ENCODE peak calls at places on chromosome 4, in eight cellular contexts. K is stimulated activated CD4-positive, alpha-beta T cell treated with anti-CD3 and anti-CD28 coated beads, Interleukin-15, amount 100 ng/mL, for 24 hours; I is CD8-positive, alpha-beta T cell; U is stromal cell of bone marrow; B is ELR; A is activated CD4-positive, alpha-beta T cell treated with anti-CD3 and anti-CD28 coated beads, Interleukin-2, amount 50 U/mL, for 1 hour; H is GM10248; S is WERI-Rb-1. M is an unnamed sample.
A peak's percentile ranks its signal among the peaks of the same experiment; 100 is the strongest.

GRCh38 chr4:102566426-102566825 is 65.3 kb downstream of the NFKB1 start:
- DNase-seq in K (no peak), I (no peak), U (no peak), B (no peak), A (no peak), H (no peak), S (no peak), M (no peak)

GRCh38 chr4:119053245-119053644 is 82.4 kb upstream of the MYOZ2 start:
- DNase-seq in K (no peak), I (no peak), U (no peak), B (no peak), A (no peak), H (no peak), S (no peak), M (no peak)

GRCh38 chr4:176792348-176793059 is at the start of gene VEGFC:
- DNase-seq in K (peak; percentile 46), I (no peak), U (peak; percentile 74), B (peak; percentile 82), A (no peak), H (peak; percentile 48), S (peak; percentile 76), M (peak; percentile 61)

GRCh38 chr4:145609494-145610427 is 9.4 kb upstream of the MMAA start:
- DNase-seq in K (peak; percentile 78), I (peak; percentile 41), U (peak; percentile 49), B (peak; percentile 65), A (peak; percentile 56), H (peak; percentile 30), S (peak; percentile 79), M (peak; percentile 45)

GRCh38 chr4:106316773-106317409 is 541 bp downstream of the AIMP1 start:
- DNase-seq in K (no peak), I (no peak), U (no peak), B (no peak), A (no peak), H (no peak), S (no peak), M (no peak)

GRCh38 chr4:139279723-139280620 is at the start of gene MGARP:
- DNase-seq in K (peak; percentile 51), I (peak; percentile 7), U (no peak), B (peak; percentile 15), A (peak; percentile 12), H (peak; percentile 28), S (no peak), M (no peak)

GRCh38 chr4:133920236-133920635 is 281.4 kb downstream of the PABPC4L start:
- DNase-seq in K (no peak), I (no peak), U (no peak), B (no peak), A (no peak), H (no peak), S (no peak), M (no peak)

GRCh38 chr4:158578476-158578875 is 56.8 kb downstream of the RXFP1 start:
- DNase-seq in K (no peak), I (no peak), U (peak; percentile 38), B (peak; percentile 36), A (no peak), H (no peak), S (no peak), M (no peak)

GRCh38 chr4:2587215-2587823 is 50.9 kb downstream of the FAM193A start:
- DNase-seq in K (no peak), I (no peak), U (no peak), B (no peak), A (no peak), H (no peak), S (no peak), M (no peak)

GRCh38 chr4:72604324-72604723 is 35.3 kb upstream of the ADAMTS3 start:
- DNase-seq in K (no peak), I (no peak), U (peak; percentile 29), B (no peak), A (no peak), H (no peak), S (no peak), M (no peak)

GRCh38 chr4:111064342-111064993 is 441.6 kb upstream of the PITX2 start:
- DNase-seq in K (no peak), I (no peak), U (peak; percentile 63), B (peak; percentile 93), A (no peak), H (no peak), S (no peak), M (peak; percentile 91)

GRCh38 chr4:69800599-69800998 is 40.2 kb upstream of the SULT1B1 start:
- DNase-seq in K (no peak), I (no peak), U (peak; percentile 5), B (peak; percentile 1), A (no peak), H (no peak), S (no peak), M (no peak)

GRCh38 chr4:169309326-169309967 is 38.7 kb upstream of the SH3RF1 start:
- DNase-seq in K (no peak), I (no peak), U (no peak), B (no peak), A (no peak), H (no peak), S (no peak), M (no peak)

GRCh38 chr4:100848865-100849264 is 331.0 kb upstream of the EMCN start:
- DNase-seq in K (peak; percentile 4), I (no peak), U (no peak), B (no peak), A (no peak), H (no peak), S (peak; percentile 13), M (no peak)

GRCh38 chr4:14169460-14169859 is 541.9 kb upstream of the BOD1L1 start:
- DNase-seq in K (no peak), I (no peak), U (peak; percentile 73), B (peak; percentile 69), A (no peak), H (no peak), S (no peak), M (no peak)

GRCh38 chr4:13544556-13545393 is 467 bp upstream of the NKX3-2 start:
- DNase-seq in K (peak; percentile 78), I (no peak), U (peak; percentile 49), B (peak; percentile 80), A (no peak), H (peak; percentile 76), S (peak; percentile 95), M (peak; percentile 77)

GRCh38 chr4:174120446-174121142 is 162.9 kb downstream of the FBXO8 start:
- DNase-seq in K (peak; percentile 21), I (no peak), U (peak; percentile 50), B (peak; percentile 74), A (no peak), H (peak; percentile 34), S (peak; percentile 81), M (peak; percentile 43)

GRCh38 chr4:8333726-8334460 is 64.3 kb downstream of the HTRA3 start:
- DNase-seq in K (no peak), I (no peak), U (no peak), B (no peak), A (no peak), H (no peak), S (no peak), M (no peak)

GRCh38 chr4:153676984-153677383 is 7.1 kb upstream of the TLR2 start:
- DNase-seq in K (no peak), I (no peak), U (peak; percentile 79), B (peak; percentile 61), A (no peak), H (no peak), S (no peak), M (no peak)

GRCh38 chr4:109592367-109592766 is 32.3 kb downstream of the MCUB start:
- DNase-seq in K (no peak), I (no peak), U (no peak), B (no peak), A (no peak), H (no peak), S (no peak), M (no peak)

GRCh38 chr4:146976145-146976544 is 30.5 kb upstream of the TTC29 start:
- DNase-seq in K (no peak), I (no peak), U (no peak), B (no peak), A (no peak), H (no peak), S (no peak), M (no peak)

GRCh38 chr4:119124314-119124713 is 11.3 kb upstream of the MYOZ2 start:
- DNase-seq in K (no peak), I (no peak), U (no peak), B (peak; percentile 28), A (no peak), H (no peak), S (no peak), M (no peak)

GRCh38 chr4:101178731-101179130 is 168.6 kb downstream of the PPP3CA start:
- DNase-seq in K (no peak), I (no peak), U (no peak), B (peak; percentile 47), A (no peak), H (no peak), S (no peak), M (no peak)

GRCh38 chr4:103150677-103151076 is 47.5 kb downstream of the CENPE start:
- DNase-seq in K (no peak), I (no peak), U (peak; percentile 8), B (peak; percentile 93), A (no peak), H (no peak), S (no peak), M (peak; percentile 46)